ENCODE peak calls at places on chromosomes 7 and 10, in seven cellular contexts. C, W, T, X, K, L and A are unnamed samples.

GRCh38 chr10:129626309-129626708 is 159.3 kb downstream of the MGMT start:
- DNase-seq in C (no peak), W (no peak), T (no peak), X (no peak), K (no peak), L (no peak), A (no peak)

GRCh38 chr7:20033621-20034200 is 183.5 kb downstream of the MACC1 start:
- DNase-seq in C (no peak), W (no peak), T (no peak), X (peak; percentile 85), K (no peak), L (peak; percentile 11), A (no peak)

GRCh38 chr10:13382759-13383753 is 35.0 kb upstream of the SEPHS1 start:
- DNase-seq in C (no peak), W (no peak), T (no peak), X (no peak), K (no peak), L (peak; percentile 13), A (no peak)

GRCh38 chr10:99612167-99612831 is 7.9 kb downstream of the SLC25A28 start:
- DNase-seq in C (peak; percentile 8), W (peak; percentile 39), T (no peak), X (peak; percentile 67), K (peak; percentile 31), L (peak; percentile 56), A (no peak)

GRCh38 chr7:27211084-27211446 is 11.2 kb upstream of the HOXA13 start:
- DNase-seq in C (no peak), W (no peak), T (no peak), X (no peak), K (no peak), L (no peak), A (no peak)

GRCh38 chr7:101972627-101973026 is 155.2 kb downstream of the CUX1 start:
- DNase-seq in C (no peak), W (no peak), T (no peak), X (no peak), K (no peak), L (no peak), A (no peak)

GRCh38 chr10:112213836-112214235 is 30.3 kb upstream of the GPAM start:
- DNase-seq in C (no peak), W (no peak), T (no peak), X (no peak), K (no peak), L (no peak), A (no peak)

GRCh38 chr10:78263521-78263988 is 229.9 kb downstream of the RPS24 start:
- DNase-seq in C (no peak), W (no peak), T (no peak), X (peak; percentile 92), K (no peak), L (peak; percentile 49), A (no peak)

GRCh38 chr10:29951441-29951931 is 107.9 kb downstream of the JCAD start:
- DNase-seq in C (no peak), W (no peak), T (no peak), X (no peak), K (no peak), L (peak; percentile 80), A (no peak)

GRCh38 chr7:72183835-72184234 is 228.3 kb downstream of the CALN1 start:
- DNase-seq in C (peak; percentile 7), W (peak; percentile 42), T (no peak), X (no peak), K (no peak), L (no peak), A (no peak)

GRCh38 chr7:107043916-107044346 is 574 bp upstream of the PRKAR2B start:
- DNase-seq in C (no peak), W (no peak), T (no peak), X (no peak), K (no peak), L (no peak), A (no peak)

GRCh38 chr7:121510858-121511482 is 114.9 kb upstream of the FAM3C start:
- DNase-seq in C (no peak), W (no peak), T (no peak), X (no peak), K (no peak), L (no peak), A (no peak)

GRCh38 chr7:116628971-116629586 is 42.9 kb upstream of the MET start:
- DNase-seq in C (no peak), W (no peak), T (peak; percentile 24), X (no peak), K (no peak), L (peak; percentile 31), A (no peak)

GRCh38 chr10:124674768-124675222 is 69.4 kb downstream of the FAM53B start:
- DNase-seq in C (no peak), W (no peak), T (no peak), X (no peak), K (no peak), L (peak; percentile 23), A (no peak)

GRCh38 chr10:85147346-85148250 is 819.2 kb downstream of the CCSER2 start:
- DNase-seq in C (no peak), W (no peak), T (no peak), X (no peak), K (no peak), L (no peak), A (no peak)

GRCh38 chr7:37201003-37201875 is 247.4 kb downstream of the ELMO1 start:
- DNase-seq in C (peak; percentile 67), W (peak; percentile 85), T (peak; percentile 79), X (peak; percentile 55), K (peak; percentile 84), L (peak; percentile 85), A (peak; percentile 5)